ENCODE peak calls at places on chromosomes 12 and 14, in five cellular contexts. U is NCI-H1436; W is activated CD8-positive, alpha-beta memory T cell treated with anti-CD3 and anti-CD28 coated beads, Interleukin-2, amount 50 U/mL, for 4 hours; T is activated naive CD4-positive, alpha-beta T cell; I is frontal cortex. L is an unnamed sample.

GRCh38 chr14:70896981-70897380 is 10.3 kb upstream of the PCNX1 start:
- DNase-seq in T (no peak), U (no peak), W (no peak), I (no peak), L (no peak)

GRCh38 chr12:45553204-45553603 is 176.3 kb upstream of the ARID2 start:
- DNase-seq in U (peak; percentile 49), W (no peak), I (no peak), T (no peak), L (no peak)

GRCh38 chr12:14768823-14769405 is 34.4 kb downstream of the WBP11 start:
- DNase-seq in I (no peak), T (no peak), W (peak; percentile 42), U (no peak), L (no peak)

GRCh38 chr14:100031506-100032281 is 33.5 kb upstream of the EVL start:
- DNase-seq in T (no peak), I (no peak), U (no peak), W (no peak), L (no peak)

GRCh38 chr14:100858838-100859220 is 32.9 kb downstream of the MEG3 start:
- DNase-seq in W (no peak), I (no peak), T (no peak), U (peak; percentile 27), L (no peak)

GRCh38 chr12:16844875-16845274 is 238.9 kb upstream of the LMO3 start:
- DNase-seq in I (no peak), W (no peak), U (no peak), T (no peak), L (no peak)

GRCh38 chr12:89707992-89708792 is 446 bp downstream of the ATP2B1 start:
- DNase-seq in W (peak; percentile 54), T (no peak), I (peak; percentile 46), U (no peak), L (peak; percentile 68)

GRCh38 chr14:95340201-95340697 is 20.5 kb upstream of the CLMN start:
- DNase-seq in I (no peak), W (no peak), T (no peak), U (no peak), L (no peak)

GRCh38 chr14:93332032-93332852 is 594 bp downstream of the BTBD7 start:
- DNase-seq in T (no peak), W (peak; percentile 24), U (peak; percentile 19), I (peak; percentile 76), L (peak; percentile 77)

GRCh38 chr12:14264316-14264715 is 101.2 kb upstream of the ATF7IP start:
- DNase-seq in I (no peak), W (no peak), U (no peak), T (no peak), L (no peak)

GRCh38 chr14:76967788-76968187 is 60.7 kb downstream of the IRF2BPL start:
- DNase-seq in T (no peak), I (no peak), U (no peak), W (no peak), L (no peak)

GRCh38 chr12:570237-570925 is 92.9 kb downstream of the NINJ2 start:
- DNase-seq in U (no peak), T (no peak), I (peak; percentile 76), W (no peak), L (no peak)

GRCh38 chr12:49750027-49750977 is 8.9 kb downstream of the TMBIM6 start:
- DNase-seq in I (no peak), U (peak; percentile 80), W (peak; percentile 43), T (no peak), L (peak; percentile 64)

GRCh38 chr14:53715390-53715730 is 241.3 kb downstream of the BMP4 start:
- DNase-seq in U (no peak), I (no peak), T (no peak), W (no peak), L (no peak)

GRCh38 chr12:67698711-67699603 is 50.4 kb downstream of the DYRK2 start:
- DNase-seq in T (peak; percentile 5), U (no peak), W (peak; percentile 51), I (no peak), L (peak; percentile 61)

GRCh38 chr14:61927015-61927414 is 164.8 kb downstream of the SNAPC1 start:
- DNase-seq in I (no peak), W (no peak), U (no peak), T (no peak), L (no peak)

GRCh38 chr12:4449862-4450222 is 4.2 kb upstream of the FGF6 start:
- DNase-seq in W (no peak), U (no peak), I (no peak), T (no peak), L (no peak)

GRCh38 chr14:78316058-78316457 is 145.9 kb downstream of the NRXN3 start:
- DNase-seq in U (no peak), W (no peak), I (no peak), T (no peak), L (no peak)

GRCh38 chr12:25254271-25254880 is 3.6 kb upstream of the KRAS start:
- DNase-seq in T (no peak), U (no peak), I (no peak), W (no peak), L (no peak)

GRCh38 chr14:34623506-34623905 is 6.4 kb downstream of the SNX6 start:
- DNase-seq in T (no peak), I (no peak), W (no peak), U (no peak), L (no peak)

GRCh38 chr14:85415015-85415712 is 114.8 kb upstream of the FLRT2 start:
- DNase-seq in T (no peak), U (no peak), W (no peak), I (no peak), L (no peak)

GRCh38 chr12:54421873-54422250 is 2.8 kb upstream of the ITGA5 start:
- DNase-seq in T (no peak), I (no peak), W (no peak), U (no peak), L (no peak)

GRCh38 chr14:69280746-69281291 is 20.9 kb downstream of the GALNT16 start:
- DNase-seq in U (no peak), W (no peak), T (no peak), I (no peak), L (no peak)

GRCh38 chr14:103694572-103695026 is 20.7 kb downstream of the XRCC3 start:
- DNase-seq in U (no peak), I (no peak), T (no peak), W (no peak), L (peak; percentile 58)

GRCh38 chr14:65321370-65321875 is 91.1 kb upstream of the FUT8 start:
- DNase-seq in I (no peak), T (no peak), W (no peak), U (no peak), L (no peak)

GRCh38 chr14:30450620-30451019 is 108.3 kb upstream of the G2E3 start:
- DNase-seq in W (no peak), U (no peak), I (no peak), T (no peak), L (no peak)

GRCh38 chr14:55433880-55434804 is 6.3 kb downstream of the TBPL2 start:
- DNase-seq in I (no peak), T (no peak), U (no peak), W (no peak), L (no peak)

GRCh38 chr14:106694638-106695393 is 1168.4 kb downstream of the TMEM121 start:
- DNase-seq in T (peak; percentile 58), W (peak; percentile 61), U (no peak), I (no peak), L (peak; percentile 73)

GRCh38 chr14:97719043-97719442 is 921.9 kb downstream of the VRK1 start:
- DNase-seq in T (no peak), I (no peak), W (no peak), U (no peak), L (no peak)

GRCh38 chr14:75003250-75004027 is 718 bp downstream of the EIF2B2 start:
- DNase-seq in W (no peak), I (no peak), T (no peak), U (no peak), L (no peak)

GRCh38 chr14:24307575-24308341 is at the start of gene CIDEB:
- DNase-seq in I (no peak), W (peak; percentile 54), T (peak; percentile 15), U (peak; percentile 9), L (no peak)

GRCh38 chr14:74616996-74617700 is 5.1 kb upstream of the LTBP2 start:
- DNase-seq in I (no peak), W (no peak), U (no peak), T (no peak), L (no peak)

GRCh38 chr12:49553512-49554088 is 14.3 kb downstream of the MCRS1 start:
- DNase-seq in U (peak; percentile 71), T (no peak), I (no peak), W (no peak), L (peak; percentile 28)

L was measured in natural killer cell treated with Interleukin-12 subunit alpha and Interleukin-12 subunit beta and Interleukin-15 and Interleukin-18, amount 100 ng/mL, for 72 hours.